ENCODE peak calls at places on chromosomes 13 and 19, in ten cellular contexts. E is body of pancreas; I is DND-41; Z is ovary; R is esophagus squamous epithelium; K is heart left ventricle; M is NT2/D1; X is mucosa of descending colon; O is CD8-positive, alpha-beta T cell; G is Karpas-422. U is an unnamed sample.

GRCh38 chr13:33233547-33233946 is 52.0 kb downstream of the STARD13 start:
- DNase-seq in M (no peak), X (no peak), K (peak; percentile 83), O (no peak), E (peak; percentile 43), G (no peak), Z (no peak), R (no peak), I (no peak), U (no peak)

GRCh38 chr19:43790587-43790986 is 9.8 kb upstream of the KCNN4 start:
- DNase-seq in R (no peak), Z (no peak), X (no peak), O (no peak), K (no peak), E (no peak), I (no peak), M (no peak), G (no peak), U (peak; percentile 14)

GRCh38 chr19:54133312-54133956 is 4.1 kb upstream of the CNOT3 start:
- DNase-seq in K (no peak), O (no peak), X (no peak), E (no peak), R (peak; percentile 71), G (peak; percentile 74), M (no peak), I (no peak), Z (no peak), U (no peak)

GRCh38 chr13:114069376-114070097 is 62.9 kb downstream of the RASA3 start:
- DNase-seq in R (no peak), M (no peak), X (no peak), G (no peak), K (no peak), E (no peak), I (no peak), O (no peak), Z (peak; percentile 22), U (no peak)

GRCh38 chr13:25375727-25376358 is 4.1 kb downstream of the ATP8A2 start:
- DNase-seq in X (peak; percentile 43), I (peak; percentile 50), K (no peak), R (no peak), M (no peak), G (peak; percentile 81), Z (no peak), E (peak; percentile 23), O (peak; percentile 33), U (peak; percentile 56)

GRCh38 chr19:5343848-5344247 is 3.2 kb upstream of the PTPRS start:
- DNase-seq in R (no peak), M (no peak), O (no peak), E (no peak), K (no peak), I (no peak), G (no peak), Z (no peak), X (no peak), U (no peak)

GRCh38 chr19:9857920-9858746 is 23.0 kb downstream of the PIN1 start:
- DNase-seq in K (no peak), O (peak; percentile 23), R (no peak), Z (no peak), G (no peak), E (no peak), M (no peak), X (no peak), I (peak; percentile 58), U (peak; percentile 16)

GRCh38 chr19:14614099-14614412 is 31.2 kb downstream of the CLEC17A start:
- DNase-seq in M (no peak), I (no peak), E (no peak), Z (no peak), G (peak; percentile 43), O (no peak), R (no peak), K (no peak), X (peak; percentile 13), U (peak; percentile 41)

GRCh38 chr13:27463500-27463899 is 13.1 kb upstream of the MTIF3 start:
- DNase-seq in G (peak; percentile 64), M (no peak), R (no peak), E (no peak), X (no peak), K (no peak), O (no peak), I (no peak), Z (no peak), U (no peak)

GRCh38 chr13:59888408-59888807 is 275.3 kb downstream of the DIAPH3 start:
- DNase-seq in X (no peak), E (no peak), K (no peak), I (no peak), R (no peak), M (no peak), O (no peak), Z (no peak), G (no peak), U (no peak)

GRCh38 chr19:46859637-46860124 is 1.1 kb upstream of the ARHGAP35 start:
- DNase-seq in E (peak; percentile 65), I (no peak), Z (peak; percentile 77), G (no peak), X (peak; percentile 73), R (no peak), M (no peak), K (peak; percentile 80), O (no peak), U (no peak)

DNA sequence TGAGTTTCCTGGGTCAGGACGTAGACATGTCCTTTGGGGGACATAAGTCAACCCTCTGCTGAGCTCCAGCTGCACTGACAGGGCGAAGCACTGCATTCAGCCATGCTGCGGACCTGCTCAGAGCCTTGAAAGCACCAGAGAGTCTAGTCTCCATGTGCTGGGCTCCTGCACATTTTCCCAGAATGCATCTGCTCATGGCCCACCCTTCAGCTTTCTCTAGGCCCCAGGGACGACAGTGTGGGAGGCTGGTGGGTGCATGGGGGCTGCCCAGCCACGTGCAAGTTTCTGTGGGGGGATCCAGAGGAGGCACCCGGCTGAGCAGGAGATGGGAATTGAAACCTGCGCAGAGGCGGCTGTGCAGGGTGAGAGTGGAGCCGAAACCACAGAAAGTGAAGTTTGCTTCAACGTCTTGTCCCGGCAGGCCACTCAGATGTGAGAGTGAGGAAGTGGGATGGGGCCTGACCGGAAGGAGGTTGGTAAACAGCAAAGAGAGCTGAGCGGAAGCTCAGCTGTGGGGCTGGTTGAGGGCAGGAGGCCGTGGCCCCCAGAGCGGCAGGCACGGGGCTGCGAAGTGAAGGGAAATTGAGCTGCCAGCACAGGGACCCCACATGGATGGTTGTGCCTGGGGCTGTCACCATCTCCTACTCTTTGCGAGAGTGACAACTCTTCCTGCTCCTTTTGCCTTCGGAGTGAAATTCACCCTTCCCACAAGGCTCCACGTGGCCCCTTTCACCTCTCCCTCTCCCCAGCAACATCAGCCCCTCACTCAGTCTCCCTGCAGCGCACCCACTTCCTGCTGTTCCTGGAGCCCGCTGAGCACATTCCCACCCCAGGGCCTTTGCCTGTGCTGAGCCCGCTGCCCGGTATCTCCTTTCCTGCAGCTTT is 11.8 kb downstream of the PGLS start:
- DNase-seq in X (peak; percentile 62), G (peak; percentile 80), K (peak; percentile 56), M (no peak), R (peak; percentile 55), E (peak; percentile 23), Z (no peak), O (peak; percentile 24), I (peak; percentile 97), U (peak; percentile 97)
- H3K4me1 ChIP-seq in X (no peaks in the 10 kb centered on the region), G (peaks cover 25% of the 10 kb centered on the region), K (no peaks in the 10 kb centered on the region), M (peaks cover 5% of the 10 kb centered on the region), R (peaks cover 7% of the 10 kb centered on the region), E (peaks cover 6% of the 10 kb centered on the region), Z (no peaks in the 10 kb centered on the region), O (peaks cover 39% of the 10 kb centered on the region), I (peaks cover 64% of the 10 kb centered on the region), U (peaks cover 63% of the 10 kb centered on the region)

GRCh38 chr13:30800107-30800506 is 64.8 kb downstream of the ALOX5AP start:
- DNase-seq in R (no peak), X (no peak), Z (no peak), O (no peak), G (no peak), M (no peak), K (no peak), E (no peak), I (no peak), U (no peak)

GRCh38 chr13:30797847-30798246 is 62.5 kb downstream of the ALOX5AP start:
- DNase-seq in X (no peak), O (no peak), R (no peak), K (no peak), Z (no peak), I (no peak), E (no peak), M (no peak), G (no peak), U (no peak)

GRCh38 chr13:30798776-30799625 is 63.7 kb downstream of the ALOX5AP start:
- DNase-seq in G (no peak), R (no peak), E (no peak), I (no peak), K (no peak), Z (peak; percentile 46), M (no peak), O (no peak), X (no peak), U (no peak)

GRCh38 chr13:30796132-30796832 is 60.9 kb downstream of the ALOX5AP start:
- DNase-seq in G (no peak), Z (no peak), M (no peak), R (no peak), X (no peak), O (no peak), E (peak; percentile 21), I (peak; percentile 39), K (no peak), U (peak; percentile 14)

GRCh38 chr13:30796833-30797601 is 61.7 kb downstream of the ALOX5AP start:
- DNase-seq in I (no peak), G (no peak), Z (no peak), O (no peak), K (no peak), M (no peak), X (no peak), E (peak; percentile 18), R (no peak), U (no peak)
- H3K4me1 ChIP-seq in I (peaks cover 23% of the 10 kb centered on the region), G (peaks cover 9% of the 10 kb centered on the region), Z (peaks cover 4% of the 10 kb centered on the region), O (peaks cover 4% of the 10 kb centered on the region), K (no peaks in the 10 kb centered on the region), M (no peaks in the 10 kb centered on the region), X (no peaks in the 10 kb centered on the region), E (peaks cover 8% of the 10 kb centered on the region), R (peaks cover 24% of the 10 kb centered on the region), U (no peaks in the 10 kb centered on the region)

GRCh38 chr19:18102916-18103542 is 5.5 kb downstream of the MAST3 start:
- DNase-seq in E (no peak), X (no peak), R (no peak), I (no peak), M (no peak), K (no peak), O (no peak), Z (no peak), G (no peak), U (no peak)
- H3K4me1 ChIP-seq in E (peaks cover 30% of the 10 kb centered on the region), X (peaks cover 21% of the 10 kb centered on the region), R (peaks cover 21% of the 10 kb centered on the region), I (peaks cover 26% of the 10 kb centered on the region), M (peaks cover 19% of the 10 kb centered on the region), K (peaks cover 2% of the 10 kb centered on the region), O (peaks cover 29% of the 10 kb centered on the region), Z (peaks cover 10% of the 10 kb centered on the region), G (peaks cover 61% of the 10 kb centered on the region), U (peaks cover 72% of the 10 kb centered on the region)

DNA sequence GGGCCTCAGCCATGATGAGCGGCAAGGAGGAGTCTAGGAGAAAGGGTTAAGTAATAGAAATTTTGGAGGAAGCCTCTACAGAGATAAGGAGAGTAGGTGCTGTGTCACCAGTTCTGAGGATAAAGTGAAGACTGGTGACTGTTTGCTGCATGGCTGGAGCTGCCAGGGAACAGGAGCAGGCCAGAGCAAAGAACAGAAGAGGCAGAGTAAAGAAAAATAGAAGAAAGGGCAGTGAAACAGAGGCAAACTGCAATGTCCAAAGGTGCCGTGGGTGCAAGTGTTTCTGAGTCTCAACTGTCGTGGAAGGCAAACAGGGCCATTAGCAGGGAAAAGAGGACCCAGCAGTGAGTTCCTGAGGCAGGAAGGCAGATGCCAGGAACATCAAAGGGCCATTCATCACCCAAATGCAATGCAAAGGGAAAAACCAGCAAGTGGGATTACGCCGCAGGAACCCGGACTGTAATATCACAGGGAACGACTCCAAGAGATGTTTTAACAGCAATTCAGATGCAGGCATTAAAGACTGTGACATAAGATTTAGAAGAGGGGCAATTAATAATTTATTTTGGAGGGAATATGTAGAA is 318.3 kb downstream of the FOXO1 start:
- DNase-seq in Z (no peak), E (no peak), I (no peak), R (no peak), O (no peak), M (no peak), G (no peak), K (no peak), X (no peak), U (no peak)
- H3K4me1 ChIP-seq in Z (peaks cover 19% of the 10 kb centered on the region), E (peaks cover 32% of the 10 kb centered on the region), I (no peaks in the 10 kb centered on the region), R (peaks cover 3% of the 10 kb centered on the region), O (no peaks in the 10 kb centered on the region), M (peaks cover 2% of the 10 kb centered on the region), G (peaks cover 11% of the 10 kb centered on the region), K (peaks cover 39% of the 10 kb centered on the region), X (no peaks in the 10 kb centered on the region), U (peaks cover 17% of the 10 kb centered on the region)